ENCODE peak calls at places on chromosomes 3 and 15, in eight cellular contexts. Q is effector CD8-positive, alpha-beta T cell; H is IMR-90; O is AG20443; U is heart left ventricle; P is putamen; D is DMS153; N is Daoy. J is an unnamed sample.

GRCh38 chr3:39146611-39147373 is 6.6 kb downstream of the CSRNP1 start:
- DNase-seq in O (peak; percentile 89), P (no peak), D (no peak), N (peak; percentile 94), Q (no peak), U (peak; percentile 86), H (peak; percentile 98), J (peak; percentile 99)

GRCh38 chr3:45689787-45690145 is 570 bp downstream of the SACM1L start:
- DNase-seq in P (no peak), U (no peak), N (no peak), Q (no peak), H (no peak), D (no peak), O (no peak), J (no peak)

GRCh38 chr3:114221165-114221880 is 16.1 kb downstream of the ZNF80 start:
- DNase-seq in U (no peak), D (no peak), H (no peak), Q (no peak), N (peak; percentile 17), O (no peak), P (no peak), J (peak; percentile 22)

GRCh38 chr15:36156855-36157521 is 422.4 kb upstream of the CDIN1 start:
- DNase-seq in P (no peak), D (no peak), U (peak; percentile 63), H (peak; percentile 56), Q (no peak), N (peak; percentile 9), O (peak; percentile 68), J (peak; percentile 55)

GRCh38 chr15:82532991-82533481 is 7.2 kb downstream of the RPS17 start:
- DNase-seq in O (no peak), Q (no peak), D (no peak), N (no peak), U (no peak), P (no peak), H (no peak), J (no peak)

GRCh38 chr3:14235003-14235876 is 56.6 kb downstream of the LSM3 start:
- DNase-seq in Q (no peak), O (no peak), P (no peak), N (no peak), U (no peak), D (no peak), H (no peak), J (no peak)

GRCh38 chr3:51963951-51964451 is 3.3 kb downstream of the PCBP4 start:
- DNase-seq in P (peak; percentile 67), H (no peak), Q (no peak), O (no peak), D (no peak), U (peak; percentile 49), N (no peak), J (no peak)

GRCh38 chr3:89145995-89146394 is 38.6 kb downstream of the EPHA3 start:
- DNase-seq in N (peak; percentile 50), D (no peak), O (peak; percentile 54), H (peak; percentile 86), U (no peak), P (no peak), Q (no peak), J (peak; percentile 31)

GRCh38 chr3:127606981-127607595 is 8.9 kb downstream of the MCM2 start:
- DNase-seq in P (no peak), D (no peak), H (no peak), U (peak; percentile 36), N (no peak), Q (no peak), O (no peak), J (no peak)

GRCh38 chr3:122857019-122857418 is 62.1 kb downstream of the SLC49A4 start:
- DNase-seq in H (peak; percentile 62), P (no peak), Q (no peak), D (no peak), U (no peak), N (no peak), O (peak; percentile 66), J (no peak)

J was measured in RPMI7951.